ENCODE peak calls at places on chromosomes 13 and 19, in five cellular contexts. T is right atrium auricular region, S is RWPE1, G is IMR-90, M is kidney epithelial cell. O is an unnamed sample.

GRCh38 chr19:13850910-13851753 is 25.8 kb upstream of the NANOS3 start:
- DNase-seq in G (peak; percentile 94), S (peak; percentile 89), M (no peak), T (peak; percentile 95), O (no peak)

GRCh38 chr19:52048604-52049493 is at the start of gene ZNF432:
- DNase-seq in M (peak; percentile 55), T (peak; percentile 97), S (peak; percentile 70), G (peak; percentile 91), O (peak; percentile 84)

GRCh38 chr13:90105881-90106496 is 1241.5 kb upstream of the MIR17HG start:
- DNase-seq in G (no peak), M (no peak), S (no peak), T (no peak), O (no peak)

GRCh38 chr13:110304256-110304655 is 2.7 kb downstream of the COL4A1 start:
- DNase-seq in M (no peak), G (peak; percentile 70), T (peak; percentile 59), S (no peak), O (no peak)

GRCh38 chr13:99777873-99778272 is 193.7 kb downstream of the ZIC5 start:
- DNase-seq in T (no peak), S (no peak), G (no peak), M (no peak), O (no peak)

GRCh38 chr19:15187026-15188007 is 13.5 kb downstream of the NOTCH3 start:
- DNase-seq in M (no peak), S (no peak), G (no peak), T (no peak), O (no peak)

GRCh38 chr13:71118779-71119364 is 748.1 kb downstream of the DACH1 start:
- DNase-seq in S (no peak), G (no peak), T (no peak), M (no peak), O (no peak)

GRCh38 chr19:43872547-43873336 is 45.6 kb downstream of the ZNF283 start:
- DNase-seq in S (no peak), T (no peak), G (no peak), M (no peak), O (no peak)

GRCh38 chr13:114146629-114147028 is 14.2 kb upstream of the RASA3 start:
- DNase-seq in T (no peak), G (no peak), S (no peak), M (no peak), O (no peak)

GRCh38 chr19:4067396-4068057 is 828 bp upstream of the ZBTB7A start:
- DNase-seq in M (no peak), G (no peak), S (no peak), T (no peak), O (peak; percentile 73)

GRCh38 chr19:17821190-17821589 is at the start of gene INSL3:
- DNase-seq in M (no peak), S (no peak), T (no peak), G (no peak), O (no peak)

DNA sequence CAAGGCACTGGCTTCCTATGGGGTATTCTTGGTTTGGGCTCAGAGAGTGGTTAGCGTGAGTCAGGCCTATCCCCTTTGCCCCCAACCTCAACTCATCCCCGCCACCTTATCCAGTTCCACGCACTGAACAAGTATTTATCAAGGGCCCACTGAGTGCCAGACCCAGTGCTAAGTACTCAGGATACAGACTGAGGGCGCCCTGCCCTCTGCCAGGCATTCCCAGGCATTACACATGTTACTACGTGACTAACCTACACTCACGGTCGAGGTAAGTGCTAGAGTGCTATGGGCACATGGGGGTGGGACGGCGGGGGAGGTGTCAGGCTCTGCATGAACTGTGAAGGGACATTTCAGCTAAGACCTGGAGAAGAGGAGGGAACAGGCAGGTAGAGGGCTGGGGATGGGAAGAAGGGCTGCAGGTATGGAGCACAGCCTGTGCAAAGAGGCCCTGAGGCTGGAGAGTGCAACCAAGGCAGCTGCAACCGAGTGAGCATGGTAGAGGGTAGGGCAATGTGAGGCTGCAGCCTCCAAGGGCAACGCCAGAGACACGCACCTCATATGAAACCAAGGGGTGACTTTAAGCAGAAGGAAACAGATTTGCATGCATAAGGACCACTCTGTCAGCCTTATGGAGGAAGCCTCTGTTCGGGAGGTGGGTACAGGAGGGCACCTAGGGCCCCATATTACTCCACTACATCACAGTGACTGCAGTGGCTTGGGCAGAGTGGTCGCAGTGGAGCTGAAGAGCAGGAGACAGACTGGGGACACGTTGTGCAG is 22.5 kb downstream of the DHRS12 start:
- DNase-seq in T (no peak), G (peak; percentile 24), M (no peak), S (peak; percentile 34), O (no peak)
- TF ChIP-seq CTCF in T (peak; percentile 39), G (peak; percentile 39), M (peak; percentile 45), S (no peak), O (no peak)

GRCh38 chr13:94617389-94618000 is 15.8 kb downstream of the GPR180 start:
- DNase-seq in M (no peak), G (no peak), T (no peak), S (no peak), O (no peak)
- TF ChIP-seq CTCF in M (peak; percentile 42), G (peak; percentile 58), T (peak; percentile 75), S (peak; percentile 65), O (peak; percentile 12)

DNA sequence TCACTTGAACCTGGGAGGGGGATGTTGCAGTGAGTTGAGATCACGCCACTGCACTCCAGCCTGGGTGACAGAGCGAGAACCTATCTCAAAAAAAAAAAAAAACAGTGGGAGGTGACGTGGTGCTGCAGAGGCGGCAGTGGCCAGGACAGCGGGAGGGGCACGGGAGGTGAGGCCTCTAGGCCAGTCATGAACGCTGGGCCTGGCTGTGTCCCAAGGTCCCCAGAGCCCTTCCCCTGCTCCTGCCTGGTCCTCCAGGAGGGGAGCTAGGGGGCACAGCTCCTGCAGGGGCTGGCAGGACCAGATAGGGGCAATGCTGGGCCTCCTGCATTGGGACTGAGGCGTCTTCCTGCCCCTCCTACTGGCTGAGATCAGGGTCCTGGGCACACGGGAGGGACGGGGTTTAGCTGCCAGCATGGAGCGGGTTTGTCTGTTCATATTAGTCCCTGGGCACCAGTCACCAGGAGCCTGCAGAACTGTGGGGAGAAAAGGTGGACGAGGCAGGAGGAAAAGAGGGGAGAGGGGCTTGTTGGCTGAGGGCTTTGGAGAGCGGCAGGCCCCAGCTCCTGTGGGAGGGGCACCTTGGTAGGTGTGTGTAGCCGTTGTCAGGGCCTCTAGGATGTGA is 4.5 kb downstream of the MAP2K7 start:
- DNase-seq in G (no peak), M (no peak), S (no peak), T (no peak), O (no peak)
- TF ChIP-seq CTCF in G (no peak), M (no peak), S (no peak), T (no peak), O (no peak)

GRCh38 chr19:36030264-36031148 is 2.2 kb downstream of the CLIP3 start:
- DNase-seq in G (peak; percentile 53), S (no peak), M (no peak), T (no peak), O (no peak)
- TF ChIP-seq CTCF in G (no peak), S (no peak), M (peak; percentile 32), T (no peak), O (no peak)

DNA sequence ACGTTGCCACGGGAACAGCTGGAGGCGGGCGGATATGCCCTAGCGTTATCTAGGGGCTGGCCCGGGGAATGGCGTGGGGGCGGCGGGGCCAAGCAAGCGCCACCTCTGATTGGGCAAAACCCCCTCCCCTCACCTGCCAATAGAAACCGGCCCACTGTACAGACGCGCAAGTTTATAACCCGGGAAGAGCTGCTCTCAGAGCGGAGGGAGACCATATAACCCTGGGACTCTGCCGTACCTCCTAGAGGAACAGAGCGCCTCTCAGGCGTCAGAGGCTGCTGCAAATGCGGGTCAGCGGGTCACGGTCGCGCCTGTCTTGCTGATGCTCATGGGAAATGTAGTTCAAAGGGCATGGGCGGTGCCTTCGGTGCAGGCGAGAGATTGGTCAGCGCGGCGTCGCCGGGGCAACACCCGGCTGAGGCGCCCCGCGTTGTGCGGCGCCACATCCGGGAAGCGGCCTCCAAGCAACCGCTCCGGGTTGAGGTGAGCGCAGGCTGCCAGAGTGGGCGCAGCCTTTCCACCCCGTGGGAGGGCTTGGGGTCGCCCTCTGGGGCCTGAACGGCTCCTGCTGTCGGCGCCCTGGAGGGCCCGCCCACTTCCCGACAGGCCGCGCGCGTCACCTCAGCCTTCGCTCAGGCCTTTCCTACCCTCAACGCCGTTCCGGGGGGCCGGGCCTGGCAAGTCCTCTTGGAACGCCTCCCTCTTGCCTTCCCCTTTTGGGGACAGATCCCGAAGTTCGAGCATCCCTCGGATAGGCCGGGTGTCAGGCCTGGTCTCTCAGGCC is at the start of gene ZNF446:
- DNase-seq in S (peak; percentile 92), G (peak; percentile 94), T (peak; percentile 98), M (peak; percentile 91), O (peak; percentile 97)
- TF ChIP-seq CTCF in S (no peak), G (no peak), T (no peak), M (no peak), O (no peak)

GRCh38 chr13:65508338-65508737 is 1721.8 kb downstream of the PCDH9 start:
- DNase-seq in G (no peak), T (no peak), S (no peak), M (no peak), O (no peak)

GRCh38 chr13:65499251-65499650 is 1730.9 kb downstream of the PCDH9 start:
- DNase-seq in T (no peak), G (no peak), S (no peak), M (no peak), O (no peak)

GRCh38 chr13:65505941-65506340 is 1724.2 kb downstream of the PCDH9 start:
- DNase-seq in T (no peak), M (no peak), S (no peak), G (no peak), O (no peak)

GRCh38 chr13:65508745-65509144 is 1721.4 kb downstream of the PCDH9 start:
- DNase-seq in T (no peak), M (no peak), S (no peak), G (no peak), O (no peak)

DNA sequence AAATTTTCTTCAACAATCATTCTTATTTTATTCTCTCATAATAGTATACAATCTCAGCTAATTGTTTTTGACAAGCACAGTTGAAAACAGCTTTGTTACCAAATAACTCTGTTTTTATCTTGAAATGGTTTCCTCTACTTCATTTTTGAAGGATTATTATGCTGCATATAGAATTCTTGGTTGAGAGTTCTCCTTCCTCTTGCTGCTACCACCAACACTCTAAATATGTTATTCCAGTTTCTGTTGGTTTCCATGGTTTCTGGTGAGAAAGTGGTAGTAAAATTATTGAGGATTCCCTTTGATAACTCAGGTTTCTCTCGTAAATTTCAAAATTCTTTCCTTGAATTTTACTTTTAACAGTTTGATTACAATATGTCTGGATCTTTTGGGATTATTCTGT is 1725.9 kb downstream of the PCDH9 start:
- DNase-seq in M (no peak), T (no peak), G (no peak), S (no peak), O (no peak)
- TF ChIP-seq CTCF in M (no peak), T (no peak), G (no peak), S (no peak), O (no peak)

DNA sequence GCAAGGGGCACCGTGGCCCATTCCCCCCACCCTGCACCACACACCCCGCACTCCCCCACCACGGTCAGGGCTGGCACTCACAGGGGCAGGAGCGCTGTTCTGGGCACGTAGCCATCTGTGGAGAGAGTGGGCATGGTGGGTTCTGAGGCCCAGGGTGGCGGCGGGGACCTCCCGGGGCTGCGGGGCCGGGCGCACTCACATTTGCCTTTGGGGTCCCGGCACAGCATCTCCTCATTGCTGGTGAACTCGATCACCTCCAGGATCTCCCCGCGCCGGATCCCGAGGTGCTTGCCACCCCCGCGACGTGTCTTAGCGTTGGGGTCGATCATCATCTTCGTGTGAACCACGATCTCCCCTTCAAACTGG is 12.1 kb downstream of the PRAM1 start:
- DNase-seq in G (no peak), S (no peak), M (no peak), T (no peak), O (no peak)
- TF ChIP-seq CTCF in G (no peak), S (no peak), M (no peak), T (no peak), O (no peak)